ENCODE peak calls at places on chromosomes 5 and 9, in four cellular contexts. G is GM12878, L is adrenal gland, M is mammary epithelial cell. X is an unnamed sample.

GRCh38 chr9:3865373-3865772 is 339.6 kb upstream of the RFX3 start:
- DNase-seq in L (no peak), G (no peak), M (peak; percentile 65), X (no peak)

GRCh38 chr9:93597871-93598646 is 21.7 kb downstream of the PHF2 start:
- DNase-seq in G (no peak), M (no peak), L (no peak), X (no peak)

GRCh38 chr5:1661831-1662558 is 137.6 kb downstream of the MRPL36 start:
- DNase-seq in L (no peak), M (no peak), G (no peak), X (no peak)

GRCh38 chr9:132818588-132818987 is 59.5 kb downstream of the AK8 start:
- DNase-seq in L (no peak), G (no peak), M (no peak), X (no peak)

GRCh38 chr5:154087260-154087659 is 48.5 kb downstream of the MFAP3 start:
- DNase-seq in G (no peak), M (no peak), L (no peak), X (no peak)

GRCh38 chr9:131670247-131670681 is 69.6 kb downstream of the RAPGEF1 start:
- DNase-seq in L (no peak), G (no peak), M (no peak), X (peak; percentile 39)

GRCh38 chr5:136028782-136029742 is at the start of gene TGFBI:
- DNase-seq in L (peak; percentile 60), M (peak; percentile 68), G (no peak), X (peak; percentile 57)

GRCh38 chr5:67166460-67166871 is 30.1 kb downstream of the CD180 start:
- DNase-seq in L (peak; percentile 45), G (no peak), M (no peak), X (no peak)

GRCh38 chr9:96203867-96204412 is 98.0 kb downstream of the HSD17B3 start:
- DNase-seq in M (no peak), G (no peak), L (no peak), X (no peak)

GRCh38 chr5:65418661-65419060 is 63.1 kb downstream of the ADAMTS6 start:
- DNase-seq in G (no peak), L (no peak), M (peak; percentile 4), X (no peak)

GRCh38 chr5:176660860-176661641 is 13.8 kb downstream of the TSPAN17 start:
- DNase-seq in L (peak; percentile 73), G (peak; percentile 16), M (peak; percentile 49), X (peak; percentile 59)

GRCh38 chr5:167710444-167711025 is 580.9 kb upstream of the WWC1 start:
- DNase-seq in L (no peak), G (no peak), M (peak; percentile 63), X (no peak)

GRCh38 chr5:77957-78804 is 13.8 kb upstream of the PLEKHG4B start:
- DNase-seq in L (no peak), M (no peak), G (no peak), X (no peak)

GRCh38 chr5:168159425-168159824 is 132.0 kb upstream of the WWC1 start:
- DNase-seq in M (no peak), G (no peak), L (no peak), X (no peak)

GRCh38 chr5:57316798-57317327 is 143.0 kb downstream of the GPBP1 start:
- DNase-seq in G (no peak), M (peak; percentile 90), L (peak; percentile 20), X (peak; percentile 17)

GRCh38 chr9:131927092-131927491 is 152.6 kb downstream of the MED27 start:
- DNase-seq in L (no peak), G (no peak), M (no peak), X (no peak)

GRCh38 chr9:132030626-132031325 is 48.9 kb downstream of the MED27 start:
- DNase-seq in M (no peak), G (no peak), L (no peak), X (no peak)

GRCh38 chr5:164097747-164098146 is 592.3 kb downstream of the MAT2B start:
- DNase-seq in L (no peak), M (peak; percentile 94), G (no peak), X (no peak)

GRCh38 chr9:98944130-98945074 is 695 bp downstream of the COL15A1 start:
- DNase-seq in L (peak; percentile 43), M (peak; percentile 19), G (no peak), X (peak; percentile 38)

GRCh38 chr5:154385236-154385512 is 60.6 kb upstream of the SAP30L start:
- DNase-seq in L (no peak), M (no peak), G (no peak), X (no peak)

GRCh38 chr5:14710313-14710994 is 45.9 kb downstream of the OTULIN start:
- DNase-seq in G (no peak), M (no peak), L (no peak), X (no peak)
- H3K36me3 ChIP-seq in G (peaks cover 25% of the 10 kb centered on the region), M (peaks cover 5% of the 10 kb centered on the region), L (no peaks in the 10 kb centered on the region), X (no peaks in the 10 kb centered on the region)

GRCh38 chr5:151923865-151924264 is 786 bp downstream of the GLRA1 start:
- DNase-seq in L (no peak), G (no peak), M (peak; percentile 29), X (no peak)
- TF ChIP-seq CTCF in L (no peak), G (no peak), M (peak; percentile 72), X (no peak)

GRCh38 chr5:123340928-123341327 is 82.3 kb downstream of the CEP120 start:
- DNase-seq in G (no peak), M (no peak), L (no peak), X (no peak)

GRCh38 chr5:123350744-123351143 is 72.5 kb downstream of the CEP120 start:
- DNase-seq in G (no peak), L (no peak), M (no peak), X (no peak)

GRCh38 chr5:123344819-123345426 is 78.3 kb downstream of the CEP120 start:
- DNase-seq in M (peak; percentile 4), L (no peak), G (no peak), X (peak; percentile 24)
- H3K4me3 ChIP-seq in M (no peak overlapping the region), L (no peak overlapping the region), G (no peak overlapping the region), X (no peak overlapping the region)

DNA sequence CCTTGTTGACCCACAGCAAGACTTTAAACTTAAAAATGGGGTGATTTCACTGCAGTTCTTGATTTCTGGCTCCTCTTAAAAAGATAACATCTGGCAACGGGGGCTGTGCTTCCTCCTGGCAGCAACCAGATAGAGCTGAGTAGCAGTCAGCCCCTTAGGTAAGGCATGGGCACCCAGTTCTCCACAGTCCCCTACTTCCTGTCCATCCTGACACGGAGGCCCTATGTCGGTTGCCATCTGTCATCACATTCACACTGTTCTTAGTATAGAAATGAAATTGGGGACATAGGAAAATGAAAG is 11.7 kb downstream of the CD74 start:
- DNase-seq in L (no peak), G (no peak), M (no peak), X (no peak)
- H3K36me3 ChIP-seq in L (no peaks in the 10 kb centered on the region), G (peaks cover 50% of the 10 kb centered on the region), M (peaks cover 18% of the 10 kb centered on the region), X (no peaks in the 10 kb centered on the region)

GRCh38 chr9:126397056-126397455 is 70.4 kb downstream of the MVB12B start:
- DNase-seq in M (peak; percentile 35), L (no peak), G (peak; percentile 54), X (no peak)
- TF ChIP-seq CTCF in M (no peak), L (no peak), G (peak; percentile 29), X (no peak)

DNA sequence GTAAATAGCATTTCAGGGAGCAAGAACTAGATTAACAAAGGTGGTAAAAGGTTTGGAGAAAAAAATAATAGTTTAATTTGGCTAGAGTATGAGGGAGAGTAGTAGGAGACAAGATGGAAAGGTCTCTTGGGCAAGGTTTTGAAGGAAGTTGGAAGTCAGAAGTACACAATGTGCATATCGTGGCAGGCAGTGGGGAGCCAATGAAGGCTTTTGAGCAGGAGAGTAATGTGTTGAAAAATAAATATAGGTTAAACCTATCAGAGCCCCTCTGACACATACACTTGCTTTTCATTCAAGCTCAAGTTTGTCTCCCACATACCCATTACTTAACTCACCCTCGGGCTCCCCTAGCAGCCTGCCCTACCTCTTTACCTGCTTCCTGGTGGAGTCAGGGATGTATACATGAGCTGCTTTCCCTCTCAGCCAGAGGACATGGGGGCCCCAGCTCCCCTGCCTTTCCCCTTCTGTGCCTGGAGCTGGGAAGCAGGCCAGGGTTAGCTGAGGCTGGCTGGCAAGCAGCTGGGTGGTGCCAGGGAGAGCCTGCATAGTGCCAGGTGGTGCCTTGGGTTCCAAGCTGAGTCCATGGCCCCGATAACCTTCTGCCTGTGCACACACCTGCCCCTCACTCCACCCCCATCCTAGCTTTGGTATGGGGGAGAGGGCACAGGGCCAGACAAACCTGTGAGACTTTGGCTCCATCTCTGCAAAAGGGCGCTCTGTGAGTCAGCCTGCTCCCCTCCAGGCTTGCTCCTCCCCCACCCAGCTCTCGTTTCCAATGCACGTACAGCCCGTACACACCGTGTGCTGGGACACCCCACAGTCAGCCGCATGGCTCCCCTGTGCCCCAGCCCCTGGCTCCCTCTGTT is at the start of gene CA9:
- DNase-seq in M (no peak), G (no peak), L (no peak), X (peak; percentile 23)
- H3K4me3 ChIP-seq in M (no peak within 1 kb of the TSS), G (no peak within 1 kb of the TSS), L (no peak within 1 kb of the TSS), X (no peak within 1 kb of the TSS)